ENCODE peak calls at places on chromosomes 7 and 10, in five cellular contexts. K is uterus, U is IMR-90, R is GM20000, C is epithelial cell of esophagus. M is an unnamed sample.

GRCh38 chr7:15462721-15463389 is 99.0 kb downstream of the AGMO start:
- DNase-seq in R (no peak), U (peak; percentile 13), C (peak; percentile 50), K (no peak), M (no peak)

GRCh38 chr7:74443591-74444365 is 9.9 kb upstream of the GTF2IRD1 start:
- DNase-seq in C (no peak), U (no peak), K (no peak), R (no peak), M (no peak)

GRCh38 chr10:89369142-89370105 is 8.4 kb upstream of the IFIT1B start:
- DNase-seq in K (peak; percentile 39), C (peak; percentile 41), U (peak; percentile 60), R (peak; percentile 46), M (no peak)

GRCh38 chr7:36287371-36288241 is 102.1 kb upstream of the ANLN start:
- DNase-seq in K (no peak), U (no peak), C (no peak), R (no peak), M (no peak)

GRCh38 chr7:108147031-108147563 is 16.9 kb upstream of the LAMB4 start:
- DNase-seq in C (no peak), U (no peak), R (no peak), K (peak; percentile 22), M (no peak)

GRCh38 chr7:36875794-36876193 is 151.5 kb upstream of the AOAH start:
- DNase-seq in R (no peak), U (no peak), K (no peak), C (peak; percentile 42), M (no peak)

GRCh38 chr10:131396108-131397010 is 84.8 kb upstream of the TCERG1L start:
- DNase-seq in C (no peak), U (no peak), K (no peak), R (no peak), M (no peak)

GRCh38 chr7:106947244-106947728 is 82.2 kb downstream of the PIK3CG start:
- DNase-seq in R (peak; percentile 50), K (peak; percentile 68), C (peak; percentile 75), U (peak; percentile 83), M (no peak)

GRCh38 chr7:28343462-28343861 is 68.9 kb upstream of the CREB5 start:
- DNase-seq in R (no peak), U (no peak), K (no peak), C (peak; percentile 11), M (no peak)

GRCh38 chr10:117441812-117442443 is 66.7 kb upstream of the PDZD8 start:
- DNase-seq in U (no peak), R (peak; percentile 18), C (peak; percentile 95), K (no peak), M (no peak)

GRCh38 chr7:5406957-5407930 is 16.4 kb downstream of the TNRC18 start:
- DNase-seq in K (no peak), R (no peak), C (no peak), U (no peak), M (no peak)

GRCh38 chr10:109062371-109062770 is 860.9 kb downstream of the XPNPEP1 start:
- DNase-seq in U (peak; percentile 18), R (no peak), C (peak; percentile 20), K (no peak), M (no peak)

GRCh38 chr7:1361756-1362125 is 97.5 kb downstream of the MICALL2 start:
- DNase-seq in C (no peak), K (no peak), U (no peak), R (no peak), M (no peak)

GRCh38 chr7:33982425-33982786 is 77.1 kb downstream of the BMPER start:
- DNase-seq in U (peak; percentile 76), C (peak; percentile 62), R (no peak), K (no peak), M (no peak)

GRCh38 chr7:36165059-36165458 is 12.0 kb downstream of the EEPD1 start:
- DNase-seq in K (no peak), U (peak; percentile 88), C (peak; percentile 14), R (no peak), M (no peak)

GRCh38 chr7:144468990-144469732 is 65.7 kb upstream of the NOBOX start:
- DNase-seq in R (no peak), U (no peak), C (peak; percentile 26), K (no peak), M (no peak)

GRCh38 chr10:18795549-18795948 is 136.3 kb downstream of the ARL5B start:
- DNase-seq in K (no peak), R (no peak), C (no peak), U (no peak), M (no peak)

GRCh38 chr7:1571261-1571650 is 1.4 kb upstream of the PSMG3 start:
- DNase-seq in C (peak; percentile 65), R (no peak), K (no peak), U (peak; percentile 68), M (no peak)

GRCh38 chr7:19051767-19052375 is 65.6 kb downstream of the TWIST1 start:
- DNase-seq in U (peak; percentile 38), R (peak; percentile 44), C (peak; percentile 57), K (no peak), M (no peak)

GRCh38 chr10:36172574-36172973 is 530.5 kb upstream of the FZD8 start:
- DNase-seq in R (no peak), U (peak; percentile 85), C (peak; percentile 38), K (no peak), M (no peak)

GRCh38 chr10:2541176-2541575 is 526.2 kb upstream of the PFKP start:
- DNase-seq in U (no peak), K (no peak), R (no peak), C (no peak), M (no peak)

GRCh38 chr7:41955475-41956243 is 252.8 kb upstream of the INHBA start:
- DNase-seq in C (peak; percentile 99), U (peak; percentile 99), R (no peak), K (peak; percentile 99), M (peak; percentile 82)

GRCh38 chr7:91285966-91286365 is 21.7 kb downstream of the FZD1 start:
- DNase-seq in U (peak; percentile 58), C (peak; percentile 39), K (no peak), R (no peak), M (no peak)

GRCh38 chr7:158587425-158588084 is at the start of gene PTPRN2:
- DNase-seq in K (peak; percentile 30), C (peak; percentile 60), U (peak; percentile 42), R (peak; percentile 97), M (peak; percentile 87)

GRCh38 chr7:4186513-4186780 is 495.6 kb upstream of the FOXK1 start:
- DNase-seq in U (no peak), K (no peak), R (no peak), C (no peak), M (no peak)

GRCh38 chr10:125201108-125201524 is 40.8 kb upstream of the CTBP2 start:
- DNase-seq in K (no peak), U (peak; percentile 61), C (peak; percentile 68), R (peak; percentile 59), M (no peak)

GRCh38 chr10:75211007-75211735 is 575 bp downstream of the VDAC2 start:
- DNase-seq in U (peak; percentile 57), K (no peak), R (peak; percentile 49), C (peak; percentile 83), M (no peak)

GRCh38 chr10:73999703-74000102 is 1.8 kb downstream of the VCL start:
- DNase-seq in K (no peak), U (peak; percentile 59), R (no peak), C (no peak), M (no peak)

GRCh38 chr10:33722067-33722466 is 387.6 kb upstream of the NRP1 start:
- DNase-seq in R (no peak), C (no peak), U (peak; percentile 33), K (no peak), M (no peak)

GRCh38 chr10:77746313-77746712 is 108.7 kb upstream of the KCNMA1 start:
- DNase-seq in C (peak; percentile 75), K (no peak), U (peak; percentile 63), R (no peak), M (no peak)

GRCh38 chr10:122981066-122981464 is 864 bp downstream of the PSTK start:
- DNase-seq in R (peak; percentile 30), C (peak; percentile 37), U (peak; percentile 53), K (no peak), M (no peak)
- TF ChIP-seq CTCF in R (no peak), C (peak; percentile 44), U (peak; percentile 44), K (peak; percentile 17), M (peak; percentile 14)

DNA sequence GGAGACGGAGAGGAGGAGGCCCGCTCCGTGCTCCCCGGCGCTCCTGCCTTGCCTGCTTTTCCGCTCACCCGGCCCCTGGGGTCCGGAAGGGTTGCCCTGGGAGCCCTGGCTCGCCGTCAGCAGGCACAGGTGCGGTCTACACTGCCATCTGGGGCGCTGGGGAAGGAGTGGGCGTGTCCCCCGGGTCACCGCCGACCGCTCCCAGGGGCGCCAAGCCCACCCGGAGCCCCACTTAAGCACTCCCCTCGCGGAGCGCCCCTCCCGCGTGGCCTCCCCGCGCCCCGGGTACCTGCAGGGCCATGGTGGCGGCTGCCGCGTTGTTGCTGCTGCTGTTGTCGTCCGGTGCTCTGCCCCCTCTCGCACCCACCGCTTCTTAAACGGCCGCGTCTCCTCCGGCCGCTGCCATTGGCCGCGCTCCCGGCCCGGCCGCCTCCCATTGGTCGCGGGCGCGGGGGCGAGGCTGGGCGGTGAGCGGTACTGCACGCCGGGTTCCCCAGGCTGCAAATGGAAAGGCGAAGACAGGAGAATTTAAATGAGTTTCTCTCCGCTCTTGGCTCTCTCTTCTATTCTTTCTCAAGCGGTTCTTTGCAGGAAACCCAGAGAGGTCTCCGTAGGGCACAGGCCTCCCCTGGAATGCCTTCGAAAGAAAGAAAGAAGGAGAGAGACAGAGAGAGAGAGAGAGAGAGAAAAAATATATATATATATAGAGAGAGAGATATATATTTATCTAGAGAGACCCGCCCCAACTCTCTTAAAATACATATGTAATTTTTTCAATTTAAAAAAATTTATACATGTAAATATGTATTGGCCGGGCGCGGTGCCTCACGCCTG is at the start of gene ACBD7:
- DNase-seq in C (peak; percentile 84), R (peak; percentile 91), U (peak; percentile 61), K (peak; percentile 61), M (peak; percentile 87)
- TF ChIP-seq CTCF in C (peak; percentile 31), R (no peak), U (peak; percentile 26), K (peak; percentile 52), M (peak; percentile 69)

DNA sequence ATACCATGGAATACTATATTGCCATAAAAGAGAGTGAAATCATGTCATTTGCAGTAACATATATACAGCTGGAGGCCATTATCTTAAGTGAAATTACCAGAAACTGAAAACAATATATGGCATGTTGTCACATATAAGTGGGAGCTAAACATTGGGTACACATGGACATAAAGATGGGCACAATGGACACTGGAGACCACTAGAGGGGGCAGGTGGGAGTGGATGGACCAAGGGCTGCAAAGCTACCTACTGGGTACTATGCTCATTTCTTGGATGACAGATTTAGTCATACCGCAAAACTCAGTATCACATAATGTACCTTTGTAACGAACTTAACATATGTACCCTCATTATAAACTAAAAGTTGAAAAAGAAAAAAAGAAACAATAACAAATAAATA is 1167.6 kb downstream of the NXPH1 start:
- DNase-seq in R (no peak), K (no peak), U (no peak), C (no peak), M (no peak)
- TF ChIP-seq CTCF in R (no peak), K (no peak), U (no peak), C (no peak), M (no peak)

DNA sequence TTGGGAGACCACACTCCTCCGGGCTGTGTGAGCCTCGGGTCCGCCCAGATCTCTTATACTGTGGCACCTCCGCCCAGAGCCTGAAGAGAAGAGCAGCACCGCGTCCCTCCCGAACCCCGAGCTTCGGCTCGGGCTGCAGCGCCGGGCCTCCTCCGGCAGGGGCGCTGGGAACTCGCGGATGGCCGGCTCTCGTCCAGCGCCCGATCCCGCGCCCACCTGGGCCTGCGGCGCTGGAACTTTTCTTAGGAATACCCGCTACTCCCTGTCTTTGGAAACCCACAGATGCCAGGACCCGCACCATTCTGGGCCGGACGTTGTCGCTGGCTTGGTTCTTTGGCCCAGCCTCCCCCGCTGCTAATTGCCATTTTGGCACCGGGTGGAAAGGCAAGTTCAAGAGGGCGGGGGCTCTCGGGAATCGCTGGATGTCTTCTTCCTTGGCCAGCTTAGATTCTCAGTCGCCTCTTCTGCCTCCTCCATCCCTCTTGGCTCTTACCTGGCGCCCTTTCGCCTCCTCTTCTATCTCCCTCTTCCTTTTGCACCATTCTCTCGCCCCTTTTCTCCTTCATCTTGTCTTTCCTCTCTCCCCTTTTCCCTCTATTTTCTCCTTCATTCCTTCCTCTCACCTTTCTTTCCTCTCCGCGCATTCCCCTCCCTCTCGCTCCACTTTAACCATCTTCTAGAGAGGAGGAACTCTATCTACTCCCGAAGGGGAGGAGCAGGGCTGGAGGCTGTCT is 2.1 kb upstream of the SORCS3 start:
- DNase-seq in C (peak; percentile 5), R (peak; percentile 34), U (no peak), K (no peak), M (peak; percentile 59)
- TF ChIP-seq CTCF in C (peak; percentile 18), R (no peak), U (no peak), K (no peak), M (no peak)